ENCODE peak calls at places on chromosome 13, in five cellular contexts. One of them, this sample, is unnamed.

GRCh38 chr13:44271915-44272341 is 101.7 kb upstream of the SERP2 start:
- DNase-seq in tibial nerve: peak; percentile 32
- DNase-seq in cerebellar cortex: peak; percentile 86
- DNase-seq in A673: no peak
- DNase-seq in left ventricle myocardium inferior: no peak
- DNase-seq in this sample: peak; percentile 83

GRCh38 chr13:98717256-98717655 is 35.2 kb downstream of the SLC15A1 start:
- DNase-seq in tibial nerve: no peak
- DNase-seq in cerebellar cortex: no peak
- DNase-seq in A673: no peak
- DNase-seq in left ventricle myocardium inferior: no peak
- DNase-seq in this sample: no peak

GRCh38 chr13:92158335-92158734 is 759.9 kb downstream of the GPC5 start:
- DNase-seq in tibial nerve: no peak
- DNase-seq in cerebellar cortex: no peak
- DNase-seq in A673: no peak
- DNase-seq in left ventricle myocardium inferior: no peak
- DNase-seq in this sample: no peak

GRCh38 chr13:114155923-114156883 is 22.9 kb upstream of the CFAP97D2 start:
- DNase-seq in tibial nerve: no peak
- DNase-seq in cerebellar cortex: no peak
- DNase-seq in A673: no peak
- DNase-seq in left ventricle myocardium inferior: no peak
- DNase-seq in this sample: no peak

GRCh38 chr13:73335226-73335625 is 276.4 kb downstream of the KLF5 start:
- DNase-seq in tibial nerve: no peak
- DNase-seq in cerebellar cortex: no peak
- DNase-seq in A673: peak; percentile 95
- DNase-seq in left ventricle myocardium inferior: no peak
- DNase-seq in this sample: no peak

GRCh38 chr13:37381502-37381901 is 217.1 kb downstream of the POSTN start:
- DNase-seq in tibial nerve: no peak
- DNase-seq in cerebellar cortex: no peak
- DNase-seq in A673: no peak
- DNase-seq in left ventricle myocardium inferior: no peak
- DNase-seq in this sample: no peak

GRCh38 chr13:20706661-20707060 is 3.2 kb downstream of the IL17D start:
- DNase-seq in tibial nerve: no peak
- DNase-seq in cerebellar cortex: no peak
- DNase-seq in A673: no peak
- DNase-seq in left ventricle myocardium inferior: no peak
- DNase-seq in this sample: no peak

GRCh38 chr13:41311607-41312500 is 787 bp downstream of the NAA16 start:
- DNase-seq in tibial nerve: peak; percentile 35
- DNase-seq in cerebellar cortex: peak; percentile 22
- DNase-seq in A673: peak; percentile 53
- DNase-seq in left ventricle myocardium inferior: peak; percentile 42
- DNase-seq in this sample: peak; percentile 40

GRCh38 chr13:46521921-46522691 is 30.9 kb upstream of the LRCH1 start:
- DNase-seq in tibial nerve: no peak
- DNase-seq in cerebellar cortex: peak; percentile 90
- DNase-seq in A673: no peak
- DNase-seq in left ventricle myocardium inferior: no peak
- DNase-seq in this sample: peak; percentile 71

GRCh38 chr13:39855236-39855635 is 199.8 kb downstream of the COG6 start:
- DNase-seq in tibial nerve: no peak
- DNase-seq in cerebellar cortex: no peak
- DNase-seq in A673: no peak
- DNase-seq in left ventricle myocardium inferior: no peak
- DNase-seq in this sample: no peak

GRCh38 chr13:51644649-51645048 is 60.4 kb downstream of the WDFY2 start:
- DNase-seq in tibial nerve: no peak
- DNase-seq in cerebellar cortex: no peak
- DNase-seq in A673: no peak
- DNase-seq in left ventricle myocardium inferior: no peak
- DNase-seq in this sample: no peak

GRCh38 chr13:30739646-30740642 is 4.6 kb downstream of the ALOX5AP start:
- DNase-seq in tibial nerve: no peak
- DNase-seq in cerebellar cortex: no peak
- DNase-seq in A673: peak; percentile 36
- DNase-seq in left ventricle myocardium inferior: no peak
- DNase-seq in this sample: no peak

GRCh38 chr13:23735329-23735728 is 153.9 kb downstream of the MIPEP start:
- DNase-seq in tibial nerve: no peak
- DNase-seq in cerebellar cortex: no peak
- DNase-seq in A673: no peak
- DNase-seq in left ventricle myocardium inferior: no peak
- DNase-seq in this sample: no peak

GRCh38 chr13:46389985-46390384 is 2.9 kb upstream of the RUBCNL start:
- DNase-seq in tibial nerve: no peak
- DNase-seq in cerebellar cortex: peak; percentile 33
- DNase-seq in A673: peak; percentile 79
- DNase-seq in left ventricle myocardium inferior: peak; percentile 18
- DNase-seq in this sample: peak; percentile 10

GRCh38 chr13:72205773-72206172 is 338.8 kb upstream of the DACH1 start:
- DNase-seq in tibial nerve: no peak
- DNase-seq in cerebellar cortex: no peak
- DNase-seq in A673: no peak
- DNase-seq in left ventricle myocardium inferior: no peak
- DNase-seq in this sample: no peak

GRCh38 chr13:114070098-114070799 is 62.2 kb downstream of the RASA3 start:
- DNase-seq in tibial nerve: no peak
- DNase-seq in cerebellar cortex: no peak
- DNase-seq in A673: no peak
- DNase-seq in left ventricle myocardium inferior: no peak
- DNase-seq in this sample: no peak

GRCh38 chr13:40776681-40777165 is 5.7 kb upstream of the MRPS31 start:
- DNase-seq in tibial nerve: no peak
- DNase-seq in cerebellar cortex: no peak
- DNase-seq in A673: peak; percentile 50
- DNase-seq in left ventricle myocardium inferior: no peak
- DNase-seq in this sample: no peak

GRCh38 chr13:110566201-110566600 is 4.7 kb upstream of the RAB20 start:
- DNase-seq in tibial nerve: no peak
- DNase-seq in cerebellar cortex: no peak
- DNase-seq in A673: no peak
- DNase-seq in left ventricle myocardium inferior: no peak
- DNase-seq in this sample: no peak